ENCODE peak calls at places on chromosomes 7 and 10, in four cellular contexts. U, O, P and C are unnamed samples.

GRCh38 chr10:30192846-30193608 is 133.6 kb upstream of the JCAD start:
- ATAC-seq in U (no peak), O (no peak), P (no peak), C (no peak)

GRCh38 chr7:101154693-101155102 is 422 bp downstream of the AP1S1 start:
- ATAC-seq in U (peak), O (peak), P (peak), C (peak)

GRCh38 chr10:62803993-62804383 is 532 bp upstream of the ADO start:
- ATAC-seq in U (no peak), O (no peak), P (peak), C (no peak)

GRCh38 chr10:60134548-60134947 is 228.2 kb upstream of the CCDC6 start:
- ATAC-seq in U (no peak), O (no peak), P (no peak), C (no peak)

GRCh38 chr7:111638048-111638447 is 75.8 kb upstream of the IMMP2L start:
- ATAC-seq in U (no peak), O (no peak), P (no peak), C (no peak)

GRCh38 chr7:144531181-144531580 is 127.7 kb upstream of the NOBOX start:
- ATAC-seq in U (no peak), O (no peak), P (no peak), C (no peak)

GRCh38 chr10:96257944-96258343 is 13.4 kb downstream of the BLNK start:
- ATAC-seq in U (no peak), O (no peak), P (peak), C (peak)

GRCh38 chr10:71712170-71712569 is 7.4 kb downstream of the C10orf105 start:
- ATAC-seq in U (no peak), O (no peak), P (no peak), C (no peak)

GRCh38 chr7:139870406-139870805 is 41.3 kb downstream of the TBXAS1 start:
- ATAC-seq in U (no peak), O (no peak), P (no peak), C (no peak)

GRCh38 chr10:15719062-15719898 is 442 bp downstream of the ITGA8 start:
- ATAC-seq in U (peak), O (peak), P (peak), C (peak)

GRCh38 chr10:26839966-26840627 is 20.7 kb downstream of the ABI1 start:
- ATAC-seq in U (no peak), O (peak), P (no peak), C (no peak)

GRCh38 chr10:68067508-68067907 is 7.6 kb downstream of the HERC4 start:
- ATAC-seq in U (no peak), O (no peak), P (no peak), C (no peak)

GRCh38 chr7:147861058-147861716 is 729.4 kb upstream of the C7orf33 start:
- ATAC-seq in U (no peak), O (no peak), P (no peak), C (no peak)

GRCh38 chr7:23072043-23072442 is 33.5 kb upstream of the KLHL7 start:
- ATAC-seq in U (peak), O (peak), P (no peak), C (no peak)

GRCh38 chr7:145848691-145849090 is 267.9 kb upstream of the CNTNAP2 start:
- ATAC-seq in U (no peak), O (peak), P (no peak), C (no peak)

GRCh38 chr10:31554556-31554955 is 235.5 kb downstream of the ZEB1 start:
- ATAC-seq in U (no peak), O (no peak), P (no peak), C (no peak)

GRCh38 chr7:73921623-73922528 is 60.9 kb downstream of the TMEM270 start:
- ATAC-seq in U (peak), O (no peak), P (peak), C (peak)

GRCh38 chr7:12524794-12525386 is 45.6 kb upstream of the SCIN start:
- ATAC-seq in U (peak), O (peak), P (no peak), C (no peak)

GRCh38 chr7:12517451-12517850 is 53.1 kb upstream of the SCIN start:
- ATAC-seq in U (no peak), O (no peak), P (no peak), C (no peak)

GRCh38 chr7:12519682-12520009 is 50.9 kb upstream of the SCIN start:
- ATAC-seq in U (peak), O (peak), P (no peak), C (no peak)

DNA sequence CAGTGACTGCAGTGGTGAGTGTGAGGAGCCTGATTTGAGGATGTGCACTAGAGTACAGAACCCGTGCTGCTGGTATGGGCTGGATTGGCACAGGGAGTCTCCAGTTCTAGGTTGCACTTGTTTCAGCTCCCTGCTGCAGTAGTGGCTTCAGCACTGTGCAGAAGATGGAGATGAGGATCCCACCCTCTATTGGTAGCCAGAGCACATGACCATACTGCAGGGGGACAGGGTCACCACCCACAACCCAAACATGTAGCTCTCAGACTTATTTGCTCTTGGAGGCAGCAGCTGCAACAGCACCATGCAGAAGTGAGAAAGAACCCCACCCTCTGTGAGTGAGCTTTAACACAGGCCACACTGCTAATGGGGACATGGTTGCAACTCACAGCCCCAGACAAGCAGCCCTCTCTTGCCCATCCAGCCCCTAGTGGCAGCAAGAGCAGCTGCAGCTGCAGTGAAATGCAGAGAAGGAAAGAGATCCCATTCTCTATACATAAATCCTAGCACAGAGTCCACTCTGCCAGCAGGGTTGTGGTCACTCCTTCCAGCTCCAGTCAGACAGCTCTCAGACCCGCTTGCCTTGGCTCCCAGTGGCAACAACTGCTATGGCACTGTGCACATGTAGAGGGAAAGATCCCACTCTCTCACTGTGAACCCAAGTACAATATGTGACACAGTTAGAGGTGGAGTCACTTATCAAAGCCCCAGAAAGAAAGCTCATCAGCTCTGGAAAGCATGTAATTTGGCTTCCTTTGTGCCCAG is 51.4 kb upstream of the SCIN start:
- ATAC-seq in U (peak), O (peak), P (peak), C (no peak)
- TF ChIP-seq CTCF in U (peak), O (peak), P (peak), C (no peak)

DNA sequence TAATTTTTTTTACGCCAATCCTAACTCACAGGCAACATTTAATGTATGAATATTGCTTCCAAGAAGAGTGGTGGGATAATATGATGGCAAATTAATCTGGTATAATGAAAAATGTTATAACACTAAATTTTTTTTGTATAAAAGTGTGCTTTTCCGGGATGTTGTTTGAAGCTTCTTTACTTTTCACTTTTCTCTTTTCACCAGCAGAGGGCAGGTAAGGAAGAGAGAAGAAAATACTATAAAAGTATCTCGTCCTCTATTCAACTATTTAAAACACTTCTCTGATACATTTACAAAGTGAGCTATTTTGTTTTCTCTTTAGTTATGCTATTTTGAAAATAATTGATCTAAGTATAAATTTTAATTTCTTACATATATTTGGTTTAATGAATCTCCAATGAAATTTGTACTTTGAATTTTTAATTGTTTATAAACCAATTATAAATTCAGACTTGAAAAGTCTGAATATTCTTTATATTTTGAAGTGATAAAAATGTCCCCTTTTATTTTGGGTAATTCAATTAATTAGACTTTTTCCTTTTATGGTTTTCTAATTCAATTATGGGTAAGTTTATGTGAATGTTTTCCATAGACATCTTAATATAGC is 20.7 kb upstream of the CFTR start:
- ATAC-seq in U (no peak), O (no peak), P (no peak), C (no peak)
- TF ChIP-seq CTCF in U (peak), O (peak), P (peak), C (peak)

GRCh38 chr10:78162867-78163266 is 129.2 kb downstream of the RPS24 start:
- ATAC-seq in U (peak), O (no peak), P (no peak), C (no peak)

GRCh38 chr10:78165172-78165571 is 131.5 kb downstream of the RPS24 start:
- ATAC-seq in U (no peak), O (no peak), P (no peak), C (no peak)

GRCh38 chr10:78164687-78165086 is 131.0 kb downstream of the RPS24 start:
- ATAC-seq in U (no peak), O (no peak), P (no peak), C (no peak)

GRCh38 chr10:78169214-78169613 is 135.6 kb downstream of the RPS24 start:
- ATAC-seq in U (no peak), O (no peak), P (no peak), C (no peak)

GRCh38 chr10:78165617-78166016 is 132.0 kb downstream of the RPS24 start:
- ATAC-seq in U (no peak), O (peak), P (no peak), C (no peak)
- TF ChIP-seq CTCF in U (peak), O (no peak), P (no peak), C (no peak)

GRCh38 chr10:89479255-89479654 is 56.1 kb downstream of the SLC16A12 start:
- ATAC-seq in U (no peak), O (no peak), P (no peak), C (no peak)

GRCh38 chr10:89480047-89480446 is 55.3 kb downstream of the SLC16A12 start:
- ATAC-seq in U (no peak), O (no peak), P (no peak), C (no peak)

GRCh38 chr10:89476676-89477075 is 58.7 kb downstream of the SLC16A12 start:
- ATAC-seq in U (no peak), O (no peak), P (peak), C (peak)

GRCh38 chr10:89478739-89479116 is 56.7 kb downstream of the SLC16A12 start:
- ATAC-seq in U (no peak), O (no peak), P (peak), C (peak)

GRCh38 chr10:89478085-89478738 is 57.2 kb downstream of the SLC16A12 start:
- ATAC-seq in U (no peak), O (peak), P (no peak), C (no peak)
- TF ChIP-seq CTCF in U (no peak), O (no peak), P (no peak), C (no peak)

GRCh38 chr10:103918053-103918846 is at the start of gene STN1:
- ATAC-seq in U (peak), O (peak), P (peak), C (peak)
- TF ChIP-seq CTCF in U (no peak), O (no peak), P (no peak), C (no peak)

DNA sequence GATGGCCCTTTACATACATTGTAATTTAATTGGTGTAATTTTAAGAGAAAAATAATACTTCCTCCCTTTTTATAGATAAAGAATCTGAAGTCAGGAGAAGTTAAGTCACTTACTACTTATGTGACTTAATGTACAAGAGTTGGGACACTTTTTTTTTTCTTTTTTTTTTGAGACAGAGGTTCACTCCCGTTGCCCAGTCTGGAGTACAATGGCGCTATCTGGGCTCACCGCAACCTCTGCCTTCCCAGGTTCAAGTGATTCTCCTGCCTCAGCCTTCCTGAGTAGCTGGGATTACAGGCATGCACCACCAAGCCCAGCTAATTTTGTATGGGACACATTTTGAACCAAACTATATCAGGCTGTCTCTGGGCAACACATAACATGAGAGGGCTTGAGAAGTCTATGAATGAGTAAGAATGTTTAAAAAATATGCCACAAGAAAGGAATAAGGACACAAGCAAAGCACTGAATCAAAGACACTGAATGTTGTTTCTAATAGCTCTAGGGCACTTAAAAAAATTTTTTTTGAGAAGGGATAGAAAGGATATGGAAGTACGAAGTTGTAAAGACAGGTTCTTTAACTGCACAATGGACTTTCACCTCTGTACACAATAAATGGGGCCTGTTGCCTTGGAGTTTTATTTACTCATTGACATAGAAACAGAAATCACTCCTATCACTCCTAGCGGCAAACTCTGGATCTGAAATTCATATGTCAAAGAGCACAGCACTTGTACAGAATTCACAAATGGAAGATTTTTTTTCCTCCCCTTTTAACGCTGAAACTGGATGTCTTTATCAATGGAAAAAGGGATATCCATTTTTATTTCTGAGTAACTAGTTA is 18.5 kb downstream of the NT5C3A start:
- ATAC-seq in U (peak), O (no peak), P (peak), C (no peak)
- TF ChIP-seq CTCF in U (peak), O (no peak), P (peak), C (no peak)

GRCh38 chr10:13276749-13277394 is 23.0 kb downstream of the PHYH start:
- ATAC-seq in U (no peak), O (no peak), P (no peak), C (no peak)
- TF ChIP-seq CTCF in U (no peak), O (no peak), P (peak), C (no peak)